ENCODE peak calls at places on chromosome 12, in six cellular contexts. W is NCI-H446 treated with DMSO at 0.1 percent for 48 hours; E is GOT3; C is Peyer's patch; V is stimulated activated naive CD8-positive, alpha-beta T cell treated with anti-CD3 and anti-CD28 coated beads, Interleukin-15, Interleukin-2, amounts not matched to agents 100 U/mL and 50 U/mL, for 24 hours; Z is H7. L is an unnamed sample.

GRCh38 chr12:27427824-27428223 is 18.7 kb upstream of the SMCO2 start:
- DNase-seq in C (no peak), V (no peak), E (no peak), W (no peak), Z (no peak), L (no peak)

GRCh38 chr12:113852273-113852672 is 113.9 kb downstream of the RBM19 start:
- DNase-seq in Z (no peak), C (no peak), E (no peak), V (no peak), W (no peak), L (no peak)

GRCh38 chr12:6092784-6093722 is 31.4 kb downstream of the VWF start:
- DNase-seq in C (no peak), W (peak; percentile 47), E (peak; percentile 54), Z (peak; percentile 6), V (no peak), L (peak; percentile 41)

GRCh38 chr12:103905730-103906349 is 24.4 kb upstream of the HSP90B1 start:
- DNase-seq in E (no peak), V (no peak), W (no peak), Z (no peak), C (no peak), L (no peak)

GRCh38 chr12:98646165-98646764 is 1.2 kb downstream of the APAF1 start:
- DNase-seq in C (no peak), V (peak; percentile 12), W (no peak), E (no peak), Z (no peak), L (no peak)

GRCh38 chr12:2739832-2740641 is 54.7 kb upstream of the FKBP4 start:
- DNase-seq in C (no peak), V (no peak), Z (no peak), E (peak; percentile 16), W (no peak), L (no peak)

GRCh38 chr12:14270392-14270791 is 95.1 kb upstream of the ATF7IP start:
- DNase-seq in Z (no peak), C (no peak), W (no peak), V (no peak), E (no peak), L (no peak)

GRCh38 chr12:65685514-65685913 is 138.8 kb upstream of the HMGA2 start:
- DNase-seq in W (no peak), E (no peak), C (no peak), V (no peak), Z (peak; percentile 13), L (no peak)

GRCh38 chr12:110345176-110345651 is 58.3 kb downstream of the ANAPC7 start:
- DNase-seq in V (no peak), W (no peak), E (no peak), Z (no peak), C (no peak), L (no peak)

GRCh38 chr12:118402251-118402650 is 25.9 kb downstream of the SUDS3 start:
- DNase-seq in V (no peak), W (no peak), E (no peak), Z (no peak), C (no peak), L (no peak)

GRCh38 chr12:103196467-103196866 is 239.0 kb downstream of the ASCL1 start:
- DNase-seq in E (no peak), V (no peak), Z (no peak), W (no peak), C (no peak), L (no peak)

GRCh38 chr12:106145539-106146447 is 7.0 kb upstream of the NUAK1 start:
- DNase-seq in C (no peak), Z (no peak), W (no peak), E (no peak), V (no peak), L (no peak)

GRCh38 chr12:110619534-110619953 is 5.6 kb downstream of the TCTN1 start:
- DNase-seq in V (peak; percentile 42), E (no peak), W (no peak), Z (no peak), C (peak; percentile 56), L (no peak)

GRCh38 chr12:57208946-57209282 is 7.7 kb upstream of the NXPH4 start:
- DNase-seq in W (no peak), V (no peak), Z (no peak), E (no peak), C (no peak), L (no peak)

GRCh38 chr12:126772171-126772864 is 1494.7 kb upstream of the TMEM132C start:
- DNase-seq in E (peak; percentile 25), Z (no peak), W (no peak), V (peak; percentile 9), C (peak; percentile 31), L (no peak)

GRCh38 chr12:127559349-127560040 is 707.5 kb upstream of the TMEM132C start:
- DNase-seq in E (peak; percentile 43), C (no peak), Z (peak; percentile 45), W (no peak), V (peak; percentile 78), L (no peak)

GRCh38 chr12:64525461-64526160 is 73.7 kb downstream of the TBK1 start:
- DNase-seq in V (no peak), W (no peak), E (no peak), Z (no peak), C (no peak), L (no peak)

GRCh38 chr12:112191840-112192321 is 66.5 kb downstream of the TRAFD1 start:
- DNase-seq in C (no peak), Z (no peak), E (no peak), V (no peak), W (no peak), L (no peak)

GRCh38 chr12:130632582-130633174 is 83.4 kb downstream of the RIMBP2 start:
- DNase-seq in W (no peak), C (no peak), Z (no peak), E (no peak), V (no peak), L (no peak)

GRCh38 chr12:6703631-6704030 is 3.0 kb upstream of the PIANP start:
- DNase-seq in V (no peak), W (no peak), E (no peak), C (no peak), Z (peak; percentile 82), L (no peak)

GRCh38 chr12:106736051-106736957 is 38.2 kb upstream of the RIC8B start:
- DNase-seq in W (no peak), C (no peak), E (no peak), Z (no peak), V (no peak), L (no peak)

GRCh38 chr12:12467222-12467621 is 95.4 kb downstream of the DUSP16 start:
- DNase-seq in C (no peak), Z (no peak), V (peak; percentile 44), E (no peak), W (no peak), L (no peak)

GRCh38 chr12:54680374-54680773 is 32.2 kb upstream of the DCD start:
- DNase-seq in W (no peak), C (no peak), E (no peak), V (peak; percentile 37), Z (peak; percentile 43), L (no peak)

GRCh38 chr12:17438141-17438540 is 651.9 kb downstream of the RERGL start:
- DNase-seq in W (no peak), Z (no peak), C (no peak), V (no peak), E (no peak), L (no peak)

GRCh38 chr12:127987199-127987901 is 279.6 kb upstream of the TMEM132C start:
- DNase-seq in Z (no peak), E (peak; percentile 53), V (no peak), C (no peak), W (no peak), L (no peak)

GRCh38 chr12:44422559-44422958 is 453.6 kb downstream of the NELL2 start:
- DNase-seq in C (no peak), E (no peak), V (no peak), W (no peak), Z (no peak), L (no peak)

GRCh38 chr12:55745361-55746146 is 2.6 kb downstream of the GDF11 start:
- DNase-seq in V (no peak), C (no peak), E (no peak), Z (peak; percentile 90), W (no peak), L (no peak)

GRCh38 chr12:102314821-102315220 is 117.2 kb upstream of the PMCH start:
- DNase-seq in Z (no peak), E (no peak), C (no peak), V (no peak), W (no peak), L (no peak)

GRCh38 chr12:2582631-2583616 is 211.8 kb upstream of the FKBP4 start:
- DNase-seq in W (no peak), E (no peak), Z (peak; percentile 94), C (no peak), V (peak; percentile 75), L (no peak)

GRCh38 chr12:53190108-53190729 is 9.5 kb upstream of the CSAD start:
- DNase-seq in Z (peak; percentile 94), W (peak; percentile 22), V (peak; percentile 59), C (no peak), E (no peak), L (no peak)

GRCh38 chr12:75838309-75838708 is 193.3 kb downstream of the PHLDA1 start:
- DNase-seq in V (no peak), Z (no peak), C (no peak), W (no peak), E (no peak), L (no peak)

GRCh38 chr12:25839470-25839869 is 119.0 kb upstream of the RASSF8 start:
- DNase-seq in E (no peak), Z (no peak), W (no peak), V (no peak), C (no peak), L (no peak)

GRCh38 chr12:132356686-132357622 is 27.6 kb upstream of the GALNT9 start:
- DNase-seq in V (peak; percentile 6), C (no peak), W (peak; percentile 65), Z (peak; percentile 93), E (no peak), L (no peak)

L was measured in thoracic aorta.